ENCODE peak calls at places on chromosome 22, in eight cellular contexts. M is colonic mucosa, Y is fibroblast of the aortic adventitia, I is HFF-Myc, P is left ventricle myocardium inferior, T is kidney, D is brain microvascular endothelial cell, L is endodermal cell. J is an unnamed sample.

GRCh38 chr22:40022536-40023225 is 27.9 kb downstream of the FAM83F start:
- DNase-seq in M (peak), Y (no peak), I (no peak), P (no peak), T (peak), D (no peak), L (no peak), J (no peak)

GRCh38 chr22:46107089-46107664 is 43.1 kb upstream of the PPARA start:
- DNase-seq in M (no peak), Y (no peak), I (no peak), P (no peak), T (peak), D (no peak), L (no peak), J (no peak)

GRCh38 chr22:40965936-40966557 is 14.9 kb downstream of the RBX1 start:
- DNase-seq in M (no peak), Y (no peak), I (no peak), P (no peak), T (no peak), D (no peak), L (no peak), J (no peak)

GRCh38 chr22:44192098-44192810 is 11.5 kb downstream of the PARVG start:
- DNase-seq in M (no peak), Y (no peak), I (no peak), P (no peak), T (peak), D (peak), L (peak), J (no peak)

GRCh38 chr22:43099095-43099494 is 9.9 kb upstream of the TTLL1 start:
- DNase-seq in M (no peak), Y (no peak), I (no peak), P (no peak), T (no peak), D (no peak), L (no peak), J (no peak)

GRCh38 chr22:34236527-34236926 is 316.3 kb upstream of the LARGE1 start:
- DNase-seq in M (no peak), Y (no peak), I (no peak), P (peak), T (no peak), D (no peak), L (no peak), J (no peak)

GRCh38 chr22:33851985-33852384 is 68.3 kb downstream of the LARGE1 start:
- DNase-seq in M (no peak), Y (no peak), I (no peak), P (no peak), T (no peak), D (no peak), L (no peak), J (no peak)

GRCh38 chr22:19483481-19484244 is 3.9 kb downstream of the CDC45 start:
- DNase-seq in M (no peak), Y (peak), I (no peak), P (no peak), T (no peak), D (peak), L (no peak), J (no peak)

GRCh38 chr22:43720718-43721117 is 91.4 kb downstream of the EFCAB6 start:
- DNase-seq in M (no peak), Y (no peak), I (no peak), P (no peak), T (no peak), D (no peak), L (no peak), J (no peak)

GRCh38 chr22:19180740-19181410 is 2.3 kb upstream of the SLC25A1 start:
- DNase-seq in M (no peak), Y (no peak), I (no peak), P (no peak), T (no peak), D (no peak), L (no peak), J (no peak)

GRCh38 chr22:19361501-19362103 is 69.9 kb downstream of the HIRA start:
- DNase-seq in M (no peak), Y (no peak), I (no peak), P (no peak), T (no peak), D (no peak), L (no peak), J (no peak)

GRCh38 chr22:46346680-46347405 is 11.3 kb downstream of the TRMU start:
- DNase-seq in M (no peak), Y (no peak), I (no peak), P (peak), T (peak), D (no peak), L (no peak), J (no peak)

GRCh38 chr22:37634505-37635002 is 4.9 kb upstream of the SH3BP1 start:
- DNase-seq in M (no peak), Y (peak), I (no peak), P (no peak), T (no peak), D (no peak), L (no peak), J (no peak)

GRCh38 chr22:37632174-37633081 is 7.0 kb upstream of the SH3BP1 start:
- DNase-seq in M (no peak), Y (no peak), I (no peak), P (no peak), T (no peak), D (no peak), L (no peak), J (no peak)

GRCh38 chr22:37633082-37633692 is 6.3 kb upstream of the SH3BP1 start:
- DNase-seq in M (no peak), Y (no peak), I (no peak), P (no peak), T (no peak), D (no peak), L (no peak), J (no peak)

GRCh38 chr22:37635157-37635556 is 4.3 kb upstream of the SH3BP1 start:
- DNase-seq in M (no peak), Y (no peak), I (no peak), P (no peak), T (no peak), D (no peak), L (no peak), J (no peak)

GRCh38 chr22:37633693-37634504 is 5.6 kb upstream of the SH3BP1 start:
- DNase-seq in M (peak), Y (peak), I (peak), P (peak), T (peak), D (peak), L (peak), J (peak)
- H3K4me3 ChIP-seq in M (no peak), Y (peak), I (no peak), P (peak), T (peak), D (no peak), L (no peak), J (peak)

GRCh38 chr22:31944700-31945477 is 554 bp downstream of the YWHAH start:
- DNase-seq in M (peak), Y (no peak), I (no peak), P (peak), T (peak), D (no peak), L (peak), J (peak)

GRCh38 chr22:31945971-31946680 is 1.8 kb downstream of the YWHAH start:
- DNase-seq in M (no peak), Y (no peak), I (no peak), P (no peak), T (no peak), D (no peak), L (no peak), J (no peak)

GRCh38 chr22:31945478-31945815 is 1.1 kb downstream of the YWHAH start:
- DNase-seq in M (peak), Y (no peak), I (no peak), P (no peak), T (no peak), D (no peak), L (no peak), J (no peak)

GRCh38 chr22:31948002-31948401 is 3.7 kb downstream of the YWHAH start:
- DNase-seq in M (no peak), Y (no peak), I (no peak), P (no peak), T (peak), D (no peak), L (no peak), J (no peak)

GRCh38 chr22:31947296-31947695 is 3.0 kb downstream of the YWHAH start:
- DNase-seq in M (peak), Y (no peak), I (no peak), P (no peak), T (no peak), D (no peak), L (no peak), J (no peak)
- TF ChIP-seq CTCF in M (peak), Y (peak), I (peak), P (peak), T (peak), D (peak), L (peak), J (no peak)

GRCh38 chr22:29328566-29329500 is 13.3 kb upstream of the RASL10A start:
- DNase-seq in M (no peak), Y (no peak), I (no peak), P (no peak), T (peak), D (no peak), L (no peak), J (no peak)
- H3K4me3 ChIP-seq in M (no peak), Y (no peak), I (no peak), P (no peak), T (no peak), D (no peak), L (no peak), J (no peak)

GRCh38 chr22:26174280-26174679 is 5.0 kb downstream of the SEZ6L start:
- DNase-seq in M (no peak), Y (no peak), I (no peak), P (no peak), T (no peak), D (no peak), L (peak), J (no peak)
- TF ChIP-seq CTCF in M (no peak), Y (no peak), I (peak), P (no peak), T (no peak), D (peak), L (peak), J (no peak)

GRCh38 chr22:50461536-50461935 is 13.3 kb downstream of the SBF1 start:
- DNase-seq in M (no peak), Y (no peak), I (no peak), P (no peak), T (no peak), D (no peak), L (no peak), J (no peak)
- H3K4me3 ChIP-seq in M (no peak), Y (no peak), I (no peak), P (no peak), T (no peak), D (no peak), L (no peak), J (no peak)

J was measured in coronary artery.